ENCODE peak calls at places on chromosomes 1 and 21, in nine cellular contexts. B is CD4-positive, alpha-beta T cell; O is K562; C is upper lobe of right lung; G is GM12878; E is HCT116; N is gastroesophageal sphincter; F is heart left ventricle; Q is naive B cell. H is an unnamed sample.

GRCh38 chr1:193141804-193142203 is 20.0 kb downstream of the CDC73 start:
- ATAC-seq in E (no peak), O (no peak), Q (no peak), F (no peak), G (no peak), B (peak), C (no peak), N (no peak), H (peak)

GRCh38 chr1:6205849-6206845 is at the start of gene RNF207:
- ATAC-seq in E (peak), G (peak), N (peak), Q (peak), B (peak), F (peak), C (peak), O (peak), H (peak)

GRCh38 chr1:43799656-43800629 is 92.6 kb downstream of the ST3GAL3 start:
- ATAC-seq in N (no peak), G (peak), E (no peak), Q (no peak), C (no peak), F (no peak), O (peak), B (no peak), H (peak)

GRCh38 chr1:229070168-229070567 is 200.7 kb upstream of the RAB4A start:
- ATAC-seq in Q (no peak), G (no peak), C (peak), B (no peak), N (peak), E (peak), O (no peak), F (peak), H (no peak)

GRCh38 chr21:34018910-34019309 is 54.5 kb upstream of the MRPS6 start:
- ATAC-seq in G (peak), C (no peak), E (no peak), Q (no peak), N (no peak), O (no peak), B (no peak), F (no peak), H (no peak)

GRCh38 chr1:206890690-206891089 is 6.6 kb upstream of the IL24 start:
- ATAC-seq in E (no peak), G (no peak), Q (peak), C (peak), B (peak), F (peak), N (no peak), O (peak), H (peak)

GRCh38 chr1:171884475-171884874 is 43.2 kb downstream of the DNM3 start:
- ATAC-seq in Q (no peak), N (no peak), G (peak), E (no peak), B (no peak), O (no peak), C (no peak), F (no peak), H (peak)

GRCh38 chr1:8510041-8510823 is 192.3 kb downstream of the SLC45A1 start:
- ATAC-seq in O (no peak), Q (peak), C (peak), N (peak), F (peak), E (no peak), B (peak), G (peak), H (peak)

GRCh38 chr1:228496084-228496483 is 8.9 kb downstream of the RNF187 start:
- ATAC-seq in F (no peak), N (no peak), G (no peak), Q (no peak), B (no peak), E (no peak), C (no peak), O (no peak), H (no peak)

GRCh38 chr1:20086800-20087199 is 16.8 kb downstream of the PLA2G5 start:
- ATAC-seq in O (no peak), F (no peak), B (no peak), E (no peak), N (no peak), G (no peak), C (no peak), Q (no peak), H (no peak)

GRCh38 chr21:38807481-38807880 is 1.8 kb downstream of the ETS2 start:
- ATAC-seq in G (no peak), Q (no peak), N (no peak), E (no peak), B (no peak), C (no peak), F (no peak), O (no peak), H (no peak)

GRCh38 chr1:61289232-61289967 is 207.0 kb downstream of the NFIA start:
- ATAC-seq in C (no peak), F (peak), G (no peak), O (peak), B (no peak), Q (no peak), N (no peak), E (no peak), H (no peak)

GRCh38 chr1:66618390-66618789 is 84.4 kb downstream of the SGIP1 start:
- ATAC-seq in C (no peak), N (no peak), B (no peak), G (no peak), F (no peak), Q (no peak), E (no peak), O (no peak), H (peak)

GRCh38 chr1:109425391-109425790 is 857 bp downstream of the PSMA5 start:
- ATAC-seq in G (peak), Q (peak), B (peak), C (no peak), N (no peak), O (no peak), E (no peak), F (no peak), H (peak)

GRCh38 chr1:44283524-44284173 is 70.4 kb downstream of the DMAP1 start:
- ATAC-seq in N (no peak), B (no peak), O (no peak), E (no peak), C (peak), F (no peak), G (no peak), Q (no peak), H (no peak)

GRCh38 chr1:207866471-207867135 is 44.3 kb downstream of the CD34 start:
- ATAC-seq in N (peak), C (peak), O (peak), B (peak), Q (no peak), G (no peak), F (peak), E (no peak), H (peak)

GRCh38 chr1:63907051-63907450 is 133.2 kb downstream of the ROR1 start:
- ATAC-seq in O (no peak), Q (no peak), F (peak), C (no peak), B (no peak), N (no peak), G (no peak), E (no peak), H (no peak)

GRCh38 chr1:47235280-47235679 is 3.3 kb upstream of the TAL1 start:
- ATAC-seq in G (peak), E (no peak), Q (no peak), F (peak), N (no peak), C (peak), O (no peak), B (no peak), H (no peak)

GRCh38 chr1:41673806-41674205 is 189.3 kb upstream of the EDN2 start:
- ATAC-seq in N (no peak), B (peak), G (peak), Q (peak), O (no peak), E (no peak), C (no peak), F (no peak), H (peak)

GRCh38 chr1:29984107-29984506 is 739.3 kb downstream of the MATN1 start:
- ATAC-seq in E (no peak), B (no peak), N (no peak), F (peak), C (no peak), O (no peak), Q (no peak), G (no peak), H (no peak)

GRCh38 chr1:227006397-227006796 is 66.3 kb downstream of the COQ8A start:
- ATAC-seq in Q (no peak), E (no peak), G (peak), F (no peak), C (no peak), B (no peak), O (no peak), N (no peak), H (peak)

GRCh38 chr1:91736999-91737615 is 148.8 kb downstream of the TGFBR3 start:
- ATAC-seq in E (peak), Q (no peak), F (peak), O (no peak), G (no peak), N (peak), B (no peak), C (peak), H (no peak)

GRCh38 chr21:26843912-26844257 is 1.3 kb downstream of the ADAMTS1 start:
- ATAC-seq in B (peak), E (no peak), N (no peak), C (no peak), F (no peak), G (no peak), O (no peak), Q (no peak), H (no peak)

GRCh38 chr1:147235822-147236221 is 6.7 kb upstream of the CHD1L start:
- ATAC-seq in O (no peak), E (no peak), C (peak), G (no peak), N (no peak), B (no peak), F (no peak), Q (no peak), H (no peak)

GRCh38 chr1:161702250-161702649 is 4.8 kb upstream of the FCRLA start:
- ATAC-seq in G (no peak), O (no peak), F (no peak), B (no peak), Q (no peak), C (no peak), N (no peak), E (no peak), H (no peak)

GRCh38 chr1:193697105-193697762 is 510.8 kb upstream of the B3GALT2 start:
- ATAC-seq in G (no peak), C (no peak), B (no peak), Q (no peak), E (peak), F (no peak), O (no peak), N (no peak), H (no peak)

GRCh38 chr21:27024316-27024715 is 57.4 kb upstream of the ADAMTS5 start:
- ATAC-seq in E (no peak), O (no peak), G (no peak), B (no peak), C (no peak), Q (no peak), N (no peak), F (no peak), H (no peak)

GRCh38 chr1:202662081-202662480 is 48.2 kb downstream of the SYT2 start:
- ATAC-seq in G (no peak), C (no peak), O (no peak), N (no peak), Q (no peak), F (no peak), E (no peak), B (no peak), H (no peak)

GRCh38 chr21:37452222-37452621 is 85.6 kb downstream of the DYRK1A start:
- ATAC-seq in Q (peak), B (peak), O (no peak), C (peak), N (peak), G (peak), E (peak), F (peak), H (no peak)

GRCh38 chr1:17679856-17680255 is 75.3 kb upstream of the ACTL8 start:
- ATAC-seq in F (no peak), E (no peak), N (no peak), C (no peak), B (no peak), G (no peak), O (no peak), Q (no peak), H (no peak)

GRCh38 chr1:93607814-93608187 is 73.8 kb downstream of the BCAR3 start:
- ATAC-seq in E (no peak), Q (peak), B (no peak), N (no peak), F (peak), C (peak), G (peak), O (no peak), H (peak)